ENCODE peak calls at places on chromosomes 4 and X, in four cellular contexts. N, V, T and Z are unnamed samples. For H3K4me1, the result is how much of the 10 kb centered on the place peaks cover.

GRCh38 chrX:36431819-36432218 is 512.3 kb downstream of the CFAP47 start:
- DNase-seq in N (peak), V (peak), T (peak), Z (peak)

GRCh38 chrX:119375561-119375960 is 23.6 kb upstream of the SLC25A43 start:
- DNase-seq in N (no peak), V (no peak), T (no peak), Z (no peak)

GRCh38 chr4:177339794-177340374 is 30.2 kb downstream of the NEIL3 start:
- DNase-seq in N (peak), V (peak), T (peak), Z (peak)

GRCh38 chr4:183659919-183660318 is 826 bp downstream of the TRAPPC11 start:
- DNase-seq in N (no peak), V (peak), T (peak), Z (peak)

GRCh38 chr4:52780627-52781354 is 29.6 kb upstream of the ERVMER34-1 start:
- DNase-seq in N (no peak), V (no peak), T (no peak), Z (no peak)

GRCh38 chr4:80201326-80202151 is 4.2 kb downstream of the PRDM8 start:
- DNase-seq in N (peak), V (peak), T (peak), Z (no peak)

GRCh38 chr4:114017120-114017917 is 37.9 kb upstream of the ARSJ start:
- DNase-seq in N (no peak), V (no peak), T (no peak), Z (peak)

GRCh38 chr4:538542-539142 is 37.5 kb downstream of the TMEM271 start:
- DNase-seq in N (no peak), V (no peak), T (no peak), Z (no peak)

GRCh38 chr4:158998624-158999023 is 104.3 kb upstream of the RAPGEF2 start:
- DNase-seq in N (peak), V (peak), T (no peak), Z (peak)

GRCh38 chr4:31114821-31115220 is 394.7 kb downstream of the PCDH7 start:
- DNase-seq in N (no peak), V (no peak), T (no peak), Z (no peak)

GRCh38 chrX:150926304-150926703 is 27.8 kb upstream of the CD99L2 start:
- DNase-seq in N (peak), V (no peak), T (no peak), Z (no peak)

GRCh38 chr4:110619401-110620247 is 3.3 kb downstream of the PITX2 start:
- DNase-seq in N (no peak), V (no peak), T (no peak), Z (no peak)

GRCh38 chrX:108439961-108440696 is 491 bp downstream of the COL4A5 start:
- DNase-seq in N (peak), V (peak), T (peak), Z (no peak)

GRCh38 chrX:108439434-108439883 is at the start of gene COL4A5:
- DNase-seq in N (peak), V (peak), T (peak), Z (peak)

GRCh38 chrX:154374361-154375155 is at the start of gene FLNA:
- DNase-seq in N (peak), V (peak), T (no peak), Z (no peak)

GRCh38 chr4:105227054-105227453 is 80.4 kb downstream of the TET2 start:
- DNase-seq in N (no peak), V (no peak), T (no peak), Z (no peak)

GRCh38 chr4:172547724-172548123 is 620.9 kb upstream of the GALNT7 start:
- DNase-seq in N (no peak), V (no peak), T (no peak), Z (no peak)

GRCh38 chrX:307261-308111 is 11.1 kb downstream of the GTPBP6 start:
- DNase-seq in N (no peak), V (no peak), T (no peak), Z (no peak)

GRCh38 chr4:184845367-184846011 is 19.7 kb upstream of the ACSL1 start:
- DNase-seq in N (peak), V (peak), T (peak), Z (peak)

GRCh38 chr4:148454835-148455234 is 12.6 kb upstream of the NR3C2 start:
- DNase-seq in N (peak), V (no peak), T (peak), Z (peak)

GRCh38 chr4:181475781-181476180 is 767.4 kb upstream of the TENM3 start:
- DNase-seq in N (no peak), V (peak), T (no peak), Z (no peak)

GRCh38 chr4:95044204-95044848 is 286.6 kb downstream of the BMPR1B start:
- DNase-seq in N (no peak), V (no peak), T (no peak), Z (no peak)

GRCh38 chrX:39891781-39892180 is 206.0 kb downstream of the BCOR start:
- DNase-seq in N (no peak), V (no peak), T (no peak), Z (peak)

GRCh38 chr4:47567511-47567910 is 82.4 kb downstream of the ATP10D start:
- DNase-seq in N (peak), V (no peak), T (peak), Z (no peak)

GRCh38 chr4:150694438-150694837 is 112.5 kb downstream of the MAB21L2 start:
- DNase-seq in N (no peak), V (no peak), T (no peak), Z (no peak)

GRCh38 chrX:139304471-139304870 is 226.1 kb upstream of the F9 start:
- DNase-seq in N (no peak), V (no peak), T (no peak), Z (peak)

GRCh38 chr4:8101213-8101781 is 57.3 kb downstream of the ABLIM2 start:
- DNase-seq in N (peak), V (peak), T (no peak), Z (peak)

GRCh38 chr4:74934016-74934821 is 1.3 kb downstream of the PARM1 start:
- DNase-seq in N (peak), V (peak), T (peak), Z (peak)

GRCh38 chr4:16206848-16207247 is 19.4 kb downstream of the TAPT1 start:
- DNase-seq in N (no peak), V (no peak), T (no peak), Z (no peak)

GRCh38 chrX:68686684-68687045 is 39.2 kb downstream of the STARD8 start:
- DNase-seq in N (peak), V (peak), T (no peak), Z (no peak)

GRCh38 chr4:156437666-156438065 is 484.0 kb upstream of the CTSO start:
- DNase-seq in N (no peak), V (no peak), T (no peak), Z (no peak)

DNA sequence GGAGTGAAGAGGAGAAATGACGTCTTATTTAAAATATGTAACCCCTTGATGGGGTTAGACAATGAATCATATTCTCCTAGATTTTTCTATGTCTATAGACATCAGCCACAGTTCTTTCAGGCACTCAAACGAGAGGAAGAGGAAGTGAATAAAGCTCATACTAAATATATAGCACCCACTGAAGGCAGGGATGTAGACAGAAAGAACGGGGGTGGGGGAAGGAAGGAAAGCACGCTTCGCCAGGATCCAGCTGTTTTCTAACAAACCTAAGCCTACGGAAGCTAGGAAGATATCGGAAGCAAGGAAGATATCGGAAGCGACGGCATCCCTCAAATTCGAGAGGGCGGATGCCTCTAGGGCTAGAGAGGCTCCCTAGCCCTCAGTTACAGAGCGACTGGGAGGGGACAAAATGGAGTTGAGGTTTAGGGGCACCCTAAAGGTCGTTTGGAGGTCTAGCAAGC is 708 bp downstream of the ACSL4 start:
- DNase-seq in N (peak), V (peak), T (peak), Z (peak)
- H3K4me1 ChIP-seq in N (under half), V (under half), T (under half), Z (under half)

GRCh38 chr4:84433603-84434232 is 65.4 kb downstream of the NKX6-1 start:
- DNase-seq in N (no peak), V (no peak), T (no peak), Z (no peak)
- H3K4me2 ChIP-seq in N (no peak), V (no peak), T (no peak), Z (no peak)

DNA sequence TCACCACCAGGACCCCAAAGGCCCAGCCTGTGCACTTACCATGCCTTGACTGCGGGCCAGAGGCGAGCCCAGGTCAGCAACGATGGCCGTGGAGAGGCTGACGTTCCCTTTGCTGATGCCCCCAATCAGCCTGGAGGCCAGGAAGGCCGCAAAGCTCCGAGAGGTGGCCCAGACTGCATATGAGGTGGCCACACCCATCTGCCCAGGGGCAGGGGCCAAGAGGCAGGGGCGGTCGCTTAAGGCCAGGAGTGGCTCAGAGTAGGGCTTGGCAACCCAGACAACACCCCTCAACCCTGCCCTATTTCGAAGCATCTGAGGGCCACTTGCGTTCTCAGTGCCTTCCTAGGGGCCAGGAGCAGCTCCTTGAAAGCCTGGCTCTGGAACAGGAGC is 30.6 kb downstream of the NOP14 start:
- DNase-seq in N (no peak), V (no peak), T (no peak), Z (no peak)
- H3K4me1 ChIP-seq in N (under half), V (under half), T (under half), Z (under half)

GRCh38 chr4:153936121-153936520 is 147.2 kb upstream of the SFRP2 start:
- DNase-seq in N (no peak), V (no peak), T (no peak), Z (no peak)

GRCh38 chr4:153934689-153935017 is 145.8 kb upstream of the SFRP2 start:
- DNase-seq in N (no peak), V (no peak), T (no peak), Z (no peak)

GRCh38 chr4:153931804-153932203 is 142.9 kb upstream of the SFRP2 start:
- DNase-seq in N (no peak), V (peak), T (no peak), Z (no peak)

GRCh38 chr4:153937289-153937688 is 148.4 kb upstream of the SFRP2 start:
- DNase-seq in N (no peak), V (no peak), T (no peak), Z (no peak)

DNA sequence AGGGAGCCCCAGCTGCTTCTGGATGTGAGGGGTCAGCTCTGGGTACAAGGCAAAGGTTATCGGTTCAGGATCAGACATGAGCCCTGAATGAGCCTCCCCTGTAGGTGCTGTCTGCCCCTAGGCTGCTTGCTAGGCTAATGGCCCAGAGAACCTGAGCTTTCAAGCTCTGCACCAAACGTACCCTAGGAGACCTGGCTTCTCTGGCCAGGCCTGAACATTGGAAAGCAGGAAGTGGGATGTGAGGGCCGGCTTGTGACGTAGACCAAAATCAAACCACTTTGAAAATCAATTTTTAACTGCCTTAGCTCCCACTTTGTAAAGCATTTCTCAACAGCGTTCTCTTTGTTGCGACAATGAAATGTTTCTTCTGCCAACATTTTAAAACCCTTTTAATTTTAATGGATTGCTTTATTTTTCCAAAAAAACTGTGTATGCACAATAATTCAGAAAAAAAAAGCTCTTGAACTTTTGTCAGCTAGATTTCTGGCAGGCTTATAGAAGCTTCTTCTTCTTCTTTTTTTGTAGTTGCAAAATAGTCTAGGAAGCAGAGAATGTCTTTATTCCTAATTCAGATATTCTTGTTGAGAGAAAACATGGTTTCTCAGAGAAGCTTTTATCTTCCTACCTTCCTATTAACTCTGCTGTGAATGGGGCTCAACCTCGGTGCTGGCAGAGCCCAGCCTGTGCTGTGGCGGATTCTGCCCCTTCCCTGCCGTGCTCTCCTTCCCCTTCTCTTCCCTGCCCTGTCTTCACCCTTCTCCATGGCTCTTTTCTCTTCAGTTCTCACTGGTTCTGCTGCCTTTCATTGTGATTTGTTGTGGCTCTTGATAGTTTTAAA is 145.2 kb upstream of the SFRP2 start:
- DNase-seq in N (no peak), V (no peak), T (no peak), Z (no peak)
- H3K4me2 ChIP-seq in N (peak), V (no peak), T (no peak), Z (no peak)

GRCh38 chr4:187961961-187962360 is 33.6 kb upstream of the ZFP42 start:
- DNase-seq in N (no peak), V (no peak), T (no peak), Z (no peak)
- H3K4me1 ChIP-seq in N (under half), V (under half), T (under half), Z (under half)